ENCODE peak calls at places on chromosomes 13 and 19, in seven cellular contexts. L is BJ, Z is left lung, I is heart right ventricle, Y is lung, D is cardiac muscle cell, E is choroid plexus epithelial cell. K is an unnamed sample.

GRCh38 chr19:54074851-54075250 is 6.3 kb downstream of the TARM1 start:
- DNase-seq in L (no peak), Z (no peak), I (no peak), Y (no peak), D (no peak), E (no peak), K (no peak)

GRCh38 chr13:111912991-111913781 is 153.8 kb upstream of the SOX1 start:
- DNase-seq in L (no peak), Z (no peak), I (no peak), Y (peak; percentile 7), D (peak; percentile 13), E (no peak), K (no peak)

GRCh38 chr19:29626386-29626785 is 20.3 kb downstream of the POP4 start:
- DNase-seq in L (no peak), Z (no peak), I (no peak), Y (no peak), D (no peak), E (no peak), K (no peak)

GRCh38 chr19:54162241-54162805 is 2.8 kb upstream of the LENG1 start:
- DNase-seq in L (no peak), Z (peak; percentile 95), I (peak; percentile 82), Y (peak; percentile 84), D (peak; percentile 93), E (peak; percentile 76), K (no peak)

GRCh38 chr13:94435604-94436226 is 43.8 kb downstream of the DCT start:
- DNase-seq in L (peak; percentile 2), Z (no peak), I (no peak), Y (no peak), D (peak; percentile 57), E (peak; percentile 75), K (peak; percentile 50)

GRCh38 chr13:27619093-27619705 is 1.1 kb downstream of the LNX2 start:
- DNase-seq in L (no peak), Z (no peak), I (no peak), Y (no peak), D (no peak), E (peak; percentile 76), K (no peak)

GRCh38 chr19:33621811-33622504 is at the start of gene CHST8:
- DNase-seq in L (no peak), Z (no peak), I (peak; percentile 57), Y (no peak), D (peak; percentile 80), E (peak; percentile 16), K (no peak)

GRCh38 chr13:94550030-94550738 is 45.8 kb downstream of the TGDS start:
- DNase-seq in L (no peak), Z (no peak), I (no peak), Y (peak; percentile 58), D (no peak), E (peak; percentile 56), K (peak; percentile 17)

GRCh38 chr19:19657397-19657783 is 6.1 kb downstream of the ATP13A1 start:
- DNase-seq in L (no peak), Z (peak; percentile 46), I (no peak), Y (no peak), D (no peak), E (no peak), K (no peak)

GRCh38 chr13:49022472-49023144 is 46.9 kb downstream of the FNDC3A start:
- DNase-seq in L (peak; percentile 13), Z (no peak), I (no peak), Y (no peak), D (no peak), E (peak; percentile 23), K (peak; percentile 48)

GRCh38 chr19:48945415-48945814 is 9.3 kb upstream of the BAX start:
- DNase-seq in L (no peak), Z (no peak), I (no peak), Y (no peak), D (no peak), E (no peak), K (no peak)

GRCh38 chr19:37935341-37935740 is 28.3 kb downstream of the SIPA1L3 start:
- DNase-seq in L (no peak), Z (no peak), I (no peak), Y (no peak), D (no peak), E (no peak), K (no peak)

GRCh38 chr13:87954116-87954515 is 282.9 kb downstream of the SLITRK5 start:
- DNase-seq in L (no peak), Z (no peak), I (no peak), Y (no peak), D (no peak), E (no peak), K (no peak)

GRCh38 chr13:49711218-49711863 is 20.1 kb upstream of the EBPL start:
- DNase-seq in L (peak; percentile 21), Z (no peak), I (no peak), Y (no peak), D (no peak), E (peak; percentile 94), K (peak; percentile 82)

GRCh38 chr19:38898788-38899446 is 501 bp downstream of the SIRT2 start:
- DNase-seq in L (no peak), Z (no peak), I (no peak), Y (peak; percentile 42), D (peak; percentile 18), E (peak; percentile 32), K (peak; percentile 14)

GRCh38 chr13:89150362-89150761 is 1479.2 kb downstream of the SLITRK5 start:
- DNase-seq in L (no peak), Z (no peak), I (no peak), Y (no peak), D (no peak), E (peak; percentile 53), K (no peak)

GRCh38 chr19:51407631-51408131 is 9.8 kb downstream of the SIGLEC10 start:
- DNase-seq in L (no peak), Z (no peak), I (no peak), Y (no peak), D (peak; percentile 45), E (peak; percentile 54), K (peak; percentile 9)

DNA sequence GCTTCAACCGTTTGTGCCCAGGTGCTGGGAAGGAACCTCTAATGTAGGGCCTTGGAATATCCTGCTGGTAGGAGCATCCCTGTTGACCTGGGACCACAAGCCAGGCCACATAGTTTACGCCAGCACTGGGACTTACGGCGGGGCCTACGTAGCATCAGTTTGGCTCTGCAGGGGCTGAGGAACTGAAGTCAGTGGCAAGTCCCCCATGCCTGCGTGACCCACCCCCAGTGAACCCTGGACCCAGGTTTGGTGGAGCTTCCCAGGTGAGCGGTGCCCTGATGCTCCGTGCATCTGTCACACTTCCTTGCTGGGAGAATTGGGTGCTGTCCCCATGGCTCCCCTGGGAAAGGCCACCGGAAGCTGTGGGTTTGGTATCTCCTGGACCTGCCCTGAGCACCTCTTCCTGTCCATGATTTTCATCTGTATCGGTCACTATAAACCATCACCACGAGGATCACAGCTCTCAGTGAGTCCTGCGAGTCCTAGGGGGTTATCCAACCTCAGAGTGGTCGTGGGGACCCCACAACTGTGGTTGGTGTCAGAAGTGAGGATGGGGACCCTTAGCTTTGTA is 9.9 kb downstream of the SIGLEC11 start:
- DNase-seq in L (no peak), Z (peak; percentile 12), I (no peak), Y (no peak), D (no peak), E (no peak), K (no peak)
- TF ChIP-seq CTCF in L (no peak), Z (no peak), I (no peak), Y (no peak), D (no peak), E (no peak), K (no peak)

GRCh38 chr13:91242652-91243051 is 104.8 kb upstream of the MIR17HG start:
- DNase-seq in L (no peak), Z (no peak), I (no peak), Y (no peak), D (no peak), E (peak; percentile 31), K (no peak)
- TF ChIP-seq CTCF in L (no peak), Z (no peak), I (no peak), Y (no peak), D (no peak), E (no peak), K (no peak)

DNA sequence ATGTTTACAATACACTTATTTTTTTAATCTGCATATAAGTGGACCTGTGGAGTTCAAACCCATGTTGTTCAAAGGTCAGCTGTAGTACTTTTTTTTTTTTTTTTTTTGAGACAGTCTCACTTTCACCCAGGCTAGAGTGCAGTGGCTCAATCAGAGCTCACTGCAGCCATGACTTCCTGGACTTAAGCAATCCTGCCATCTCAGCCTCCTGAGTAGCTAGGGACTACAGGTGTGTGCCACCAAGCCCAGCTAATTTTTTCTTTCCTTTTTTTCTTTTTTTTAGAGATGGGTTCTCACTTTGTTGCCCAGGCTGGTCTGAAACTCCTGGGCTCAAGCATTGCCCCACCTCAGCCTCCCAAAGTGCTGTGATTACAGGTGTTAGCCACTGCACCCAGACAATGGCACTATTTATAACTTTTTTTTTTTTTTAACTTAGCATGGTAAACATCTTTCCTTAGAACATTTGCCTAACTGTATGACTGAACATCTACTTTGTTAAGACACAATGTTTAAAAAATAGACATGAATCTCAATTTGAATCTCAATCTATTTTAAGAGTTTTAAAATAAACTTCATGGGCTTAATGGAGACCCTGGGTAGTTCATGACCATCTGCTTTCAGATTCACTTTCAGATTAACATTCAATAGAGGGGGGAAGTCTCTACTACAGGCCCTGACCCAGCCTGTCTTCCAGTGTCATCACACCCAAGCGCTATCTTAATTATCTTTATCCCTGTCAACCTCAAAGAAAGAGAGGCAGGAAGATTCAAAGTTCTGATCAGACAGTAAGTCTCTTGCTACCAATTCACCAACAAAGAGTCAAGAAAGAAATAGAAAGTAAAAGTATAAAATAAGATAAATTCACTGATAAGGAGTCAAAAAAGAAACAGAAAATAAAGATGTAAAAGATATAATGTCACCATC is 97.7 kb upstream of the DOCK9 start:
- DNase-seq in L (no peak), Z (no peak), I (no peak), Y (no peak), D (no peak), E (no peak), K (no peak)
- TF ChIP-seq CTCF in L (no peak), Z (no peak), I (no peak), Y (no peak), D (no peak), E (no peak), K (no peak)

GRCh38 chr13:106177146-106177545 is 358.3 kb downstream of the EFNB2 start:
- DNase-seq in L (no peak), Z (no peak), I (no peak), Y (no peak), D (no peak), E (no peak), K (no peak)

GRCh38 chr13:106173891-106174610 is 361.4 kb downstream of the EFNB2 start:
- DNase-seq in L (no peak), Z (no peak), I (no peak), Y (no peak), D (no peak), E (no peak), K (no peak)

GRCh38 chr13:106176103-106176502 is 359.4 kb downstream of the EFNB2 start:
- DNase-seq in L (peak; percentile 44), Z (no peak), I (no peak), Y (no peak), D (no peak), E (no peak), K (peak; percentile 68)

GRCh38 chr13:106173346-106173745 is 362.1 kb downstream of the EFNB2 start:
- DNase-seq in L (no peak), Z (no peak), I (no peak), Y (no peak), D (no peak), E (no peak), K (no peak)

GRCh38 chr13:106172176-106172905 is 363.1 kb downstream of the EFNB2 start:
- DNase-seq in L (no peak), Z (no peak), I (no peak), Y (no peak), D (no peak), E (no peak), K (no peak)
- TF ChIP-seq CTCF in L (no peak), Z (no peak), I (no peak), Y (no peak), D (no peak), E (no peak), K (no peak)

GRCh38 chr13:21061077-21061945 is at the start of gene LATS2:
- DNase-seq in L (peak; percentile 68), Z (peak; percentile 100), I (peak; percentile 97), Y (peak; percentile 96), D (peak; percentile 98), E (peak; percentile 97), K (peak; percentile 92)
- TF ChIP-seq CTCF in L (peak; percentile 22), Z (peak; percentile 18), I (peak; percentile 13), Y (peak; percentile 13), D (peak; percentile 29), E (peak; percentile 20), K (no peak)

K was measured in HFFc6.